ENCODE peak calls at places on chromosomes 16 and 17, in five cellular contexts. C is activated naive CD4-positive, alpha-beta T cell treated with anti-CD3 and anti-CD28 coated beads, Interleukin-2, amount 10 ng/mL, durations not matched to agents 7 days and 5 days; L is Karpas-422; E is ELF-1; H is AG09309. M is an unnamed sample.

GRCh38 chr16:48834576-48834975 is 224.6 kb upstream of the N4BP1 start:
- DNase-seq in H (no peak), C (no peak), E (peak; percentile 18), L (no peak), M (no peak)

GRCh38 chr17:58969156-58969555 is 137.5 kb downstream of the TRIM37 start:
- DNase-seq in C (no peak), H (no peak), E (no peak), L (peak; percentile 33), M (no peak)

GRCh38 chr17:76617838-76618237 is 25.7 kb downstream of the ST6GALNAC1 start:
- DNase-seq in L (no peak), C (no peak), H (no peak), E (no peak), M (no peak)

GRCh38 chr16:54028013-54028412 is 258.6 kb downstream of the IRX3 start:
- DNase-seq in L (no peak), C (no peak), E (no peak), H (no peak), M (no peak)

GRCh38 chr17:66359351-66359750 is 56.9 kb downstream of the PRKCA start:
- DNase-seq in H (no peak), C (no peak), L (no peak), E (no peak), M (no peak)

GRCh38 chr17:50533720-50534148 is 1.2 kb downstream of the EPN3 start:
- DNase-seq in L (no peak), E (no peak), C (no peak), H (no peak), M (no peak)

GRCh38 chr16:31143889-31144148 is 6.0 kb downstream of the PRSS36 start:
- DNase-seq in C (no peak), H (no peak), E (no peak), L (no peak), M (no peak)

GRCh38 chr17:50902768-50903353 is 36.7 kb upstream of the TOB1 start:
- DNase-seq in C (no peak), H (no peak), E (no peak), L (no peak), M (no peak)

GRCh38 chr17:10547351-10547750 is 2.1 kb downstream of the MYH2 start:
- DNase-seq in H (no peak), L (no peak), C (no peak), E (no peak), M (no peak)

GRCh38 chr17:37405955-37406634 is 541 bp downstream of the ACACA start:
- DNase-seq in C (no peak), L (peak; percentile 58), H (no peak), E (peak; percentile 59), M (no peak)

GRCh38 chr16:24610421-24610765 is 71.0 kb downstream of the RBBP6 start:
- DNase-seq in L (no peak), C (no peak), H (no peak), E (peak; percentile 53), M (no peak)

GRCh38 chr17:38464723-38465419 is 36.6 kb downstream of the ARHGAP23 start:
- DNase-seq in L (no peak), H (peak; percentile 85), C (no peak), E (peak; percentile 51), M (peak; percentile 65)

GRCh38 chr17:63189930-63190329 is 223.9 kb downstream of the TANC2 start:
- DNase-seq in L (no peak), C (no peak), E (no peak), H (no peak), M (no peak)

GRCh38 chr16:89525146-89525913 is 17.1 kb downstream of the SPG7 start:
- DNase-seq in C (no peak), L (no peak), H (no peak), E (no peak), M (no peak)

GRCh38 chr17:76921340-76922036 is 53.3 kb downstream of the MGAT5B start:
- DNase-seq in E (no peak), H (no peak), C (no peak), L (no peak), M (no peak)

GRCh38 chr17:72301887-72302286 is 181.1 kb downstream of the SOX9 start:
- DNase-seq in H (no peak), E (no peak), C (no peak), L (no peak), M (no peak)

GRCh38 chr17:78397681-78398101 is 19.2 kb downstream of the PGS1 start:
- DNase-seq in C (no peak), E (no peak), L (no peak), H (no peak), M (no peak)

GRCh38 chr17:35116845-35117244 is 2.8 kb downstream of the RAD51D start:
- DNase-seq in E (no peak), H (no peak), L (no peak), C (no peak), M (peak; percentile 54)

GRCh38 chr17:43556292-43556691 is 10.2 kb upstream of the ETV4 start:
- DNase-seq in L (peak; percentile 43), H (no peak), E (no peak), C (no peak), M (no peak)

GRCh38 chr17:59329558-59330313 is 1.7 kb upstream of the YPEL2 start:
- DNase-seq in C (peak; percentile 67), H (peak; percentile 63), L (peak; percentile 78), E (peak; percentile 85), M (peak; percentile 84)

GRCh38 chr17:80168371-80168770 is 1.5 kb upstream of the CARD14 start:
- DNase-seq in E (no peak), C (no peak), H (no peak), L (no peak), M (no peak)

GRCh38 chr17:19626079-19626478 is 22.5 kb upstream of the ALDH3A2 start:
- DNase-seq in L (no peak), E (no peak), H (no peak), C (no peak), M (no peak)

GRCh38 chr17:62781356-62781755 is 26.8 kb downstream of the MARCHF10 start:
- DNase-seq in L (no peak), H (no peak), C (no peak), E (no peak), M (no peak)

GRCh38 chr16:89360760-89361435 is 129.5 kb downstream of the ANKRD11 start:
- DNase-seq in L (no peak), H (no peak), E (no peak), C (peak; percentile 90), M (no peak)

GRCh38 chr17:41396340-41396739 is 1.1 kb downstream of the KRT31 start:
- DNase-seq in L (no peak), C (no peak), E (no peak), H (no peak), M (no peak)

GRCh38 chr17:65966311-65966710 is 225.6 kb downstream of the CEP112 start:
- DNase-seq in C (no peak), H (no peak), L (no peak), E (no peak), M (no peak)

GRCh38 chr17:45786349-45786748 is 2.2 kb downstream of the CRHR1 start:
- DNase-seq in C (no peak), E (no peak), L (no peak), H (no peak), M (no peak)

GRCh38 chr16:57862698-57863433 is 60.6 kb upstream of the KIFC3 start:
- DNase-seq in H (no peak), E (peak; percentile 56), C (no peak), L (no peak), M (no peak)

GRCh38 chr17:82077617-82078358 is 12.2 kb upstream of the DUS1L start:
- DNase-seq in C (no peak), L (no peak), E (peak; percentile 29), H (no peak), M (no peak)

GRCh38 chr16:22314661-22315626 is 17.7 kb downstream of the POLR3E start:
- DNase-seq in E (peak; percentile 42), C (peak; percentile 13), L (no peak), H (no peak), M (peak; percentile 47)

GRCh38 chr16:89383095-89384003 is 107.0 kb downstream of the ANKRD11 start:
- DNase-seq in L (no peak), E (peak; percentile 89), C (peak; percentile 45), H (no peak), M (peak; percentile 66)

GRCh38 chr17:6323626-6324356 is 111.1 kb downstream of the AIPL1 start:
- DNase-seq in L (no peak), E (peak; percentile 23), C (no peak), H (no peak), M (no peak)

M was measured in ecto neural progenitor cell.